ENCODE peak calls at places on chromosomes 16 and 17, in seven cellular contexts. One of them, this sample, is unnamed.

GRCh38 chr17:2050246-2050866 is 4.5 kb upstream of the HIC1 start:
- DNase-seq in SK-N-SH: peak
- DNase-seq in GM12878: no peak
- DNase-seq in HCT116: peak
- DNase-seq in K562: peak
- DNase-seq in HepG2: no peak
- DNase-seq in H1: no peak
- DNase-seq in this sample: no peak

GRCh38 chr16:11535494-11535893 is 51.2 kb downstream of the LITAF start:
- DNase-seq in H1: no peak
- DNase-seq in SK-N-SH: no peak
- DNase-seq in HepG2: peak
- DNase-seq in K562: no peak
- DNase-seq in GM12878: no peak
- DNase-seq in HCT116: no peak
- DNase-seq in this sample: no peak

GRCh38 chr16:31352344-31353115 is 2.4 kb upstream of the ITGAX start:
- DNase-seq in H1: no peak
- DNase-seq in HepG2: no peak
- DNase-seq in SK-N-SH: no peak
- DNase-seq in K562: no peak
- DNase-seq in HCT116: no peak
- DNase-seq in GM12878: no peak
- DNase-seq in this sample: no peak

GRCh38 chr17:76612977-76613851 is 27.6 kb upstream of the ST6GALNAC2 start:
- DNase-seq in HCT116: peak
- DNase-seq in K562: peak
- DNase-seq in HepG2: peak
- DNase-seq in H1: peak
- DNase-seq in SK-N-SH: no peak
- DNase-seq in GM12878: no peak
- DNase-seq in this sample: no peak

GRCh38 chr16:87288753-87289362 is 28.3 kb downstream of the C16orf95 start:
- DNase-seq in HCT116: no peak
- DNase-seq in GM12878: no peak
- DNase-seq in K562: no peak
- DNase-seq in HepG2: no peak
- DNase-seq in SK-N-SH: no peak
- DNase-seq in H1: no peak
- DNase-seq in this sample: no peak

GRCh38 chr17:75067856-75068255 is 19.9 kb upstream of the SLC16A5 start:
- DNase-seq in HepG2: no peak
- DNase-seq in K562: no peak
- DNase-seq in GM12878: no peak
- DNase-seq in SK-N-SH: no peak
- DNase-seq in H1: no peak
- DNase-seq in HCT116: no peak
- DNase-seq in this sample: no peak

GRCh38 chr17:73155410-73156165 is 9.2 kb upstream of the SSTR2 start:
- DNase-seq in HCT116: no peak
- DNase-seq in HepG2: no peak
- DNase-seq in H1: no peak
- DNase-seq in K562: no peak
- DNase-seq in SK-N-SH: peak
- DNase-seq in GM12878: no peak
- DNase-seq in this sample: no peak

GRCh38 chr16:64122177-64122576 is 999.7 kb downstream of the CDH11 start:
- DNase-seq in GM12878: no peak
- DNase-seq in H1: no peak
- DNase-seq in K562: no peak
- DNase-seq in SK-N-SH: no peak
- DNase-seq in HepG2: no peak
- DNase-seq in HCT116: no peak
- DNase-seq in this sample: no peak

GRCh38 chr17:82031303-82031884 is at the start of gene RAC3:
- DNase-seq in GM12878: no peak
- DNase-seq in HepG2: no peak
- DNase-seq in H1: no peak
- DNase-seq in HCT116: no peak
- DNase-seq in K562: peak
- DNase-seq in SK-N-SH: peak
- DNase-seq in this sample: no peak

GRCh38 chr16:89154390-89155183 is 17.0 kb upstream of the CDH15 start:
- DNase-seq in H1: no peak
- DNase-seq in HepG2: no peak
- DNase-seq in SK-N-SH: no peak
- DNase-seq in K562: no peak
- DNase-seq in HCT116: no peak
- DNase-seq in GM12878: no peak
- DNase-seq in this sample: no peak

GRCh38 chr17:45355087-45355486 is 38.3 kb upstream of the MAP3K14 start:
- DNase-seq in H1: no peak
- DNase-seq in GM12878: no peak
- DNase-seq in HCT116: no peak
- DNase-seq in HepG2: no peak
- DNase-seq in K562: no peak
- DNase-seq in SK-N-SH: no peak
- DNase-seq in this sample: no peak

GRCh38 chr16:58501242-58502131 is 1.5 kb downstream of the NDRG4 start:
- DNase-seq in GM12878: no peak
- DNase-seq in H1: no peak
- DNase-seq in SK-N-SH: peak
- DNase-seq in HCT116: no peak
- DNase-seq in HepG2: peak
- DNase-seq in K562: peak
- DNase-seq in this sample: no peak

GRCh38 chr17:21039839-21040575 is 2.8 kb downstream of the USP22 start:
- DNase-seq in HCT116: peak
- DNase-seq in K562: peak
- DNase-seq in HepG2: peak
- DNase-seq in SK-N-SH: peak
- DNase-seq in GM12878: no peak
- DNase-seq in H1: no peak
- DNase-seq in this sample: no peak

GRCh38 chr16:1280783-1281182 is 24.9 kb downstream of the TPSD1 start:
- DNase-seq in GM12878: no peak
- DNase-seq in SK-N-SH: no peak
- DNase-seq in HCT116: no peak
- DNase-seq in HepG2: no peak
- DNase-seq in H1: no peak
- DNase-seq in K562: no peak
- DNase-seq in this sample: no peak

GRCh38 chr17:14712471-14713075 is 411.7 kb downstream of the HS3ST3B1 start:
- DNase-seq in HepG2: no peak
- DNase-seq in HCT116: no peak
- DNase-seq in K562: no peak
- DNase-seq in GM12878: no peak
- DNase-seq in SK-N-SH: no peak
- DNase-seq in H1: no peak
- DNase-seq in this sample: no peak

GRCh38 chr16:63613701-63614100 is 1508.2 kb downstream of the CDH11 start:
- DNase-seq in SK-N-SH: no peak
- DNase-seq in HCT116: no peak
- DNase-seq in HepG2: peak
- DNase-seq in H1: no peak
- DNase-seq in K562: no peak
- DNase-seq in GM12878: no peak
- DNase-seq in this sample: no peak

GRCh38 chr17:37725601-37726146 is 19.2 kb downstream of the HNF1B start:
- DNase-seq in H1: no peak
- DNase-seq in SK-N-SH: no peak
- DNase-seq in HepG2: no peak
- DNase-seq in HCT116: no peak
- DNase-seq in K562: no peak
- DNase-seq in GM12878: no peak
- DNase-seq in this sample: no peak

GRCh38 chr16:57906385-57907316 is 64.3 kb downstream of the CNGB1 start:
- DNase-seq in HepG2: no peak
- DNase-seq in H1: no peak
- DNase-seq in HCT116: no peak
- DNase-seq in SK-N-SH: no peak
- DNase-seq in GM12878: no peak
- DNase-seq in K562: peak
- DNase-seq in this sample: no peak

GRCh38 chr17:80941743-80942211 is 49.9 kb upstream of the CHMP6 start:
- DNase-seq in HCT116: no peak
- DNase-seq in K562: no peak
- DNase-seq in HepG2: no peak
- DNase-seq in GM12878: no peak
- DNase-seq in SK-N-SH: no peak
- DNase-seq in H1: no peak
- DNase-seq in this sample: no peak

GRCh38 chr17:70454908-70455307 is 285.6 kb downstream of the KCNJ2 start:
- DNase-seq in SK-N-SH: no peak
- DNase-seq in HCT116: no peak
- DNase-seq in K562: no peak
- DNase-seq in H1: no peak
- DNase-seq in HepG2: no peak
- DNase-seq in GM12878: no peak
- DNase-seq in this sample: no peak

GRCh38 chr17:76388966-76389888 is 4.8 kb downstream of the SPHK1 start:
- DNase-seq in K562: no peak
- DNase-seq in H1: no peak
- DNase-seq in HCT116: no peak
- DNase-seq in GM12878: no peak
- DNase-seq in SK-N-SH: no peak
- DNase-seq in HepG2: peak
- DNase-seq in this sample: no peak

GRCh38 chr17:17514993-17515920 is 19.1 kb upstream of the RASD1 start:
- DNase-seq in GM12878: no peak
- DNase-seq in H1: peak
- DNase-seq in SK-N-SH: peak
- DNase-seq in HCT116: no peak
- DNase-seq in K562: no peak
- DNase-seq in HepG2: no peak
- DNase-seq in this sample: no peak

GRCh38 chr16:68229431-68230175 is 6.3 kb downstream of the ESRP2 start:
- DNase-seq in SK-N-SH: peak
- DNase-seq in GM12878: no peak
- DNase-seq in HepG2: peak
- DNase-seq in HCT116: no peak
- DNase-seq in H1: no peak
- DNase-seq in K562: peak
- DNase-seq in this sample: no peak

GRCh38 chr17:60926466-60927183 is 249.0 kb downstream of the BCAS3 start:
- DNase-seq in SK-N-SH: no peak
- DNase-seq in H1: no peak
- DNase-seq in K562: no peak
- DNase-seq in HepG2: no peak
- DNase-seq in GM12878: no peak
- DNase-seq in HCT116: no peak
- DNase-seq in this sample: no peak

GRCh38 chr16:73610605-73611177 is 562.8 kb upstream of the ZFHX3 start:
- DNase-seq in HepG2: no peak
- DNase-seq in SK-N-SH: no peak
- DNase-seq in K562: no peak
- DNase-seq in HCT116: no peak
- DNase-seq in H1: no peak
- DNase-seq in GM12878: no peak
- DNase-seq in this sample: no peak

GRCh38 chr16:24944206-24944605 is 71.0 kb downstream of the ARHGAP17 start:
- DNase-seq in GM12878: no peak
- DNase-seq in SK-N-SH: no peak
- DNase-seq in HepG2: no peak
- DNase-seq in HCT116: no peak
- DNase-seq in K562: no peak
- DNase-seq in H1: no peak
- DNase-seq in this sample: peak

GRCh38 chr16:29675811-29676643 is 3.0 kb upstream of the QPRT start:
- DNase-seq in K562: peak
- DNase-seq in HCT116: peak
- DNase-seq in GM12878: no peak
- DNase-seq in H1: no peak
- DNase-seq in HepG2: peak
- DNase-seq in SK-N-SH: peak
- DNase-seq in this sample: peak

GRCh38 chr16:25063865-25064264 is 47.7 kb upstream of the LCMT1 start:
- DNase-seq in HepG2: peak
- DNase-seq in GM12878: no peak
- DNase-seq in HCT116: no peak
- DNase-seq in K562: peak
- DNase-seq in H1: no peak
- DNase-seq in SK-N-SH: no peak
- DNase-seq in this sample: no peak

GRCh38 chr17:82257473-82257872 is 16.0 kb downstream of the CSNK1D start:
- DNase-seq in K562: no peak
- DNase-seq in GM12878: no peak
- DNase-seq in H1: no peak
- DNase-seq in SK-N-SH: peak
- DNase-seq in HCT116: no peak
- DNase-seq in HepG2: no peak
- DNase-seq in this sample: no peak

GRCh38 chr17:40322417-40323315 is 13.7 kb downstream of the RARA start:
- DNase-seq in K562: peak
- DNase-seq in H1: no peak
- DNase-seq in HCT116: peak
- DNase-seq in SK-N-SH: peak
- DNase-seq in GM12878: peak
- DNase-seq in HepG2: peak
- DNase-seq in this sample: peak
- TF ChIP-seq JUND in K562: peak
- TF ChIP-seq JUND in H1: no peak
- TF ChIP-seq JUND in HCT116: no peak
- TF ChIP-seq JUND in SK-N-SH: no peak
- TF ChIP-seq JUND in GM12878: peak
- TF ChIP-seq JUND in HepG2: no peak
- TF ChIP-seq JUND in this sample: no peak

GRCh38 chr16:85306071-85306792 is 194.0 kb upstream of the CIBAR2 start:
- DNase-seq in H1: no peak
- DNase-seq in K562: peak
- DNase-seq in HepG2: peak
- DNase-seq in GM12878: peak
- DNase-seq in SK-N-SH: no peak
- DNase-seq in HCT116: peak
- DNase-seq in this sample: peak
- TF ChIP-seq JUND in H1: no peak
- TF ChIP-seq JUND in K562: peak
- TF ChIP-seq JUND in HepG2: peak
- TF ChIP-seq JUND in GM12878: no peak
- TF ChIP-seq JUND in SK-N-SH: no peak
- TF ChIP-seq JUND in HCT116: no peak
- TF ChIP-seq JUND in this sample: no peak

DNA sequence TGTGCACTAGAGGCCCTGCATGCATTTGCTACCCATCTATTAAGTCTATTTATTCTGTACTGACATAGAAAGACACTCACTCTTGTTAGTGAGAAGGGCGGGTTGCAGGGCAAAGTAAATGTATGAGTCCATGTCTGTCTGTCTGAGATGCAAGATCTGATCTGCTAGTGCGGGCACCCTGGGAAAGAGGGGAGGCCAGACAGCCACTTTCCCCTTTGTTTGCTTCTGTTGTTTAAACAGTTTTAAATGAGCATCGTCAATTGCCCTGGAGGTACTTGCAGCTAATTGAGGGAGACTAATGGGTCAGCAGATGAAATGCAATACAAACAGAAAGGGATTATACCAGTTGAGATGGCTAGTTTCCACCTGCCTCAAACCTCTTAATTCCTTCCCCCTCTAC is 24.9 kb downstream of the SCNN1G start:
- DNase-seq in H1: no peak
- DNase-seq in HepG2: no peak
- DNase-seq in SK-N-SH: peak
- DNase-seq in K562: no peak
- DNase-seq in HCT116: no peak
- DNase-seq in GM12878: no peak
- DNase-seq in this sample: peak
- TF ChIP-seq JUND in H1: no peak
- TF ChIP-seq JUND in HepG2: no peak
- TF ChIP-seq JUND in SK-N-SH: no peak
- TF ChIP-seq JUND in K562: no peak
- TF ChIP-seq JUND in HCT116: no peak
- TF ChIP-seq JUND in GM12878: no peak
- TF ChIP-seq JUND in this sample: no peak

GRCh38 chr17:49729074-49729473 is 21.3 kb upstream of the SLC35B1 start:
- DNase-seq in K562: no peak
- DNase-seq in HepG2: no peak
- DNase-seq in H1: no peak
- DNase-seq in GM12878: no peak
- DNase-seq in HCT116: no peak
- DNase-seq in SK-N-SH: no peak
- DNase-seq in this sample: no peak
- TF ChIP-seq JUND in K562: no peak
- TF ChIP-seq JUND in HepG2: no peak
- TF ChIP-seq JUND in H1: no peak
- TF ChIP-seq JUND in GM12878: no peak
- TF ChIP-seq JUND in HCT116: no peak
- TF ChIP-seq JUND in SK-N-SH: no peak
- TF ChIP-seq JUND in this sample: no peak

This sample was measured in T47D.